ENCODE peak calls at places on chromosomes 16 and 17, in six cellular contexts. One of them, this sample, is unnamed.

GRCh38 chr17:19248149-19248922 is 11.2 kb downstream of the EPN2 start:
- DNase-seq in IMR-90: no peak
- DNase-seq in pancreas: no peak
- DNase-seq in left lung: no peak
- DNase-seq in left ventricle myocardium inferior: no peak
- DNase-seq in cardiac muscle cell: no peak
- DNase-seq in this sample: no peak

GRCh38 chr17:15422392-15422957 is 44.9 kb downstream of the CDRT4 start:
- DNase-seq in cardiac muscle cell: no peak
- DNase-seq in left lung: no peak
- DNase-seq in left ventricle myocardium inferior: no peak
- DNase-seq in IMR-90: no peak
- DNase-seq in pancreas: no peak
- DNase-seq in this sample: no peak

GRCh38 chr17:73586921-73587680 is 57.1 kb downstream of the SDK2 start:
- DNase-seq in IMR-90: no peak
- DNase-seq in left ventricle myocardium inferior: peak; percentile 48
- DNase-seq in pancreas: no peak
- DNase-seq in cardiac muscle cell: no peak
- DNase-seq in left lung: no peak
- DNase-seq in this sample: no peak

GRCh38 chr17:78675316-78675616 is 98.1 kb upstream of the DNAH17 start:
- DNase-seq in IMR-90: no peak
- DNase-seq in left lung: no peak
- DNase-seq in pancreas: no peak
- DNase-seq in cardiac muscle cell: no peak
- DNase-seq in left ventricle myocardium inferior: no peak
- DNase-seq in this sample: no peak

GRCh38 chr16:87635541-87636049 is 33.3 kb downstream of the JPH3 start:
- DNase-seq in IMR-90: peak; percentile 19
- DNase-seq in pancreas: peak; percentile 37
- DNase-seq in left ventricle myocardium inferior: peak; percentile 44
- DNase-seq in left lung: peak; percentile 63
- DNase-seq in cardiac muscle cell: peak; percentile 11
- DNase-seq in this sample: peak; percentile 15

GRCh38 chr17:29571883-29572681 is 3.6 kb downstream of the TP53I13 start:
- DNase-seq in left lung: no peak
- DNase-seq in pancreas: no peak
- DNase-seq in left ventricle myocardium inferior: peak; percentile 35
- DNase-seq in cardiac muscle cell: no peak
- DNase-seq in IMR-90: no peak
- DNase-seq in this sample: no peak

GRCh38 chr16:85735225-85735722 is 15.6 kb downstream of the C16orf74 start:
- DNase-seq in left ventricle myocardium inferior: no peak
- DNase-seq in pancreas: no peak
- DNase-seq in cardiac muscle cell: no peak
- DNase-seq in left lung: no peak
- DNase-seq in IMR-90: no peak
- DNase-seq in this sample: no peak

GRCh38 chr17:62794666-62794971 is 13.5 kb downstream of the MARCHF10 start:
- DNase-seq in IMR-90: no peak
- DNase-seq in cardiac muscle cell: no peak
- DNase-seq in left ventricle myocardium inferior: no peak
- DNase-seq in left lung: no peak
- DNase-seq in pancreas: no peak
- DNase-seq in this sample: peak; percentile 75

GRCh38 chr17:40345161-40346034 is 19.1 kb downstream of the GJD3 start:
- DNase-seq in IMR-90: peak; percentile 51
- DNase-seq in left ventricle myocardium inferior: peak; percentile 84
- DNase-seq in cardiac muscle cell: peak; percentile 81
- DNase-seq in left lung: peak; percentile 83
- DNase-seq in pancreas: peak; percentile 85
- DNase-seq in this sample: peak; percentile 78

GRCh38 chr16:88482630-88483391 is 29.7 kb downstream of the ZFPM1 start:
- DNase-seq in left lung: no peak
- DNase-seq in cardiac muscle cell: no peak
- DNase-seq in left ventricle myocardium inferior: no peak
- DNase-seq in IMR-90: no peak
- DNase-seq in pancreas: peak; percentile 69
- DNase-seq in this sample: no peak

DNA sequence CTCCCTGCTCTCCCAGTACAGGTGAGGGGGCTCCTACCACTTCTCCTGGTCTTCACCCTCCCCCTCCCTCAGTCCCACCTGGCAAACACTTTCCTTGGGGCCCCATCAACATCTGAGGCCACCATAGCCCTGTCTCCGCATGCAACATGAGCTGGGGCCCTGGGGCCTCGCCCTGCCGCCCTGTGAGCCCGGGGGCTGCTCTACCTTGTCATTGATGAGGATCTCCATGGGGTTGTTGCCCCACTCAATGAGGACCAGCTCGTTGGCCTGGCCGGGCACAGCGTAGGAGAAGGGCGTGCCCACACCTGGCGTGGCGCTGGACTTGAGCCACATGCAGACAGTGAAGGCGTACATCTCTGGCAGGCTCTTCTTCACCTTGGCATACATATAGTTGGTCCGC is 3.4 kb downstream of the NPTX1 start:
- DNase-seq in IMR-90: no peak
- DNase-seq in pancreas: no peak
- DNase-seq in left lung: no peak
- DNase-seq in cardiac muscle cell: no peak
- DNase-seq in left ventricle myocardium inferior: no peak
- DNase-seq in this sample: no peak
- H3K27me3 ChIP-seq in IMR-90: peaks cover 25% of the 10 kb centered on the region
- H3K27me3 ChIP-seq in pancreas: no peaks in the 10 kb centered on the region
- H3K27me3 ChIP-seq in left lung: peaks cover 44% of the 10 kb centered on the region
- H3K27me3 ChIP-seq in cardiac muscle cell: peaks cover 100% of the 10 kb centered on the region
- H3K27me3 ChIP-seq in left ventricle myocardium inferior: peaks cover 100% of the 10 kb centered on the region
- H3K27me3 ChIP-seq in this sample: peaks cover 58% of the 10 kb centered on the region

GRCh38 chr17:31413871-31414589 is 22.6 kb downstream of the RAB11FIP4 start:
- DNase-seq in IMR-90: peak; percentile 83
- DNase-seq in pancreas: no peak
- DNase-seq in cardiac muscle cell: peak; percentile 78
- DNase-seq in left ventricle myocardium inferior: no peak
- DNase-seq in left lung: no peak
- DNase-seq in this sample: no peak

GRCh38 chr17:31416503-31416923 is 25.0 kb downstream of the RAB11FIP4 start:
- DNase-seq in IMR-90: peak; percentile 6
- DNase-seq in pancreas: no peak
- DNase-seq in cardiac muscle cell: peak; percentile 69
- DNase-seq in left lung: no peak
- DNase-seq in left ventricle myocardium inferior: peak; percentile 45
- DNase-seq in this sample: no peak

GRCh38 chr17:31414590-31414918 is 23.1 kb downstream of the RAB11FIP4 start:
- DNase-seq in pancreas: no peak
- DNase-seq in left ventricle myocardium inferior: no peak
- DNase-seq in cardiac muscle cell: no peak
- DNase-seq in IMR-90: no peak
- DNase-seq in left lung: no peak
- DNase-seq in this sample: no peak

GRCh38 chr17:31415640-31416502 is 24.4 kb downstream of the RAB11FIP4 start:
- DNase-seq in cardiac muscle cell: no peak
- DNase-seq in left lung: no peak
- DNase-seq in pancreas: no peak
- DNase-seq in left ventricle myocardium inferior: no peak
- DNase-seq in IMR-90: no peak
- DNase-seq in this sample: no peak

GRCh38 chr17:31415004-31415454 is 23.6 kb downstream of the RAB11FIP4 start:
- DNase-seq in IMR-90: no peak
- DNase-seq in left ventricle myocardium inferior: no peak
- DNase-seq in cardiac muscle cell: no peak
- DNase-seq in left lung: no peak
- DNase-seq in pancreas: no peak
- DNase-seq in this sample: no peak
- H3K4me3 ChIP-seq in IMR-90: no peak overlapping the region
- H3K4me3 ChIP-seq in left ventricle myocardium inferior: no peak overlapping the region
- H3K4me3 ChIP-seq in cardiac muscle cell: no peak overlapping the region
- H3K4me3 ChIP-seq in left lung: no peak overlapping the region
- H3K4me3 ChIP-seq in pancreas: no peak overlapping the region
- H3K4me3 ChIP-seq in this sample: no peak overlapping the region

GRCh38 chr16:56192971-56193936 is 2.0 kb downstream of the GNAO1 start:
- DNase-seq in pancreas: no peak
- DNase-seq in left lung: no peak
- DNase-seq in IMR-90: no peak
- DNase-seq in cardiac muscle cell: no peak
- DNase-seq in left ventricle myocardium inferior: no peak
- DNase-seq in this sample: no peak

GRCh38 chr16:56191807-56192643 is 736 bp downstream of the GNAO1 start:
- DNase-seq in left ventricle myocardium inferior: no peak
- DNase-seq in left lung: no peak
- DNase-seq in cardiac muscle cell: no peak
- DNase-seq in pancreas: no peak
- DNase-seq in IMR-90: no peak
- DNase-seq in this sample: no peak

GRCh38 chr16:56190903-56191806 is at the start of gene GNAO1:
- DNase-seq in pancreas: peak; percentile 54
- DNase-seq in left lung: peak; percentile 39
- DNase-seq in cardiac muscle cell: peak; percentile 72
- DNase-seq in left ventricle myocardium inferior: peak; percentile 81
- DNase-seq in IMR-90: peak; percentile 51
- DNase-seq in this sample: peak; percentile 12

GRCh38 chr16:56192644-56192960 is 1.3 kb downstream of the GNAO1 start:
- DNase-seq in IMR-90: no peak
- DNase-seq in cardiac muscle cell: no peak
- DNase-seq in left lung: no peak
- DNase-seq in pancreas: no peak
- DNase-seq in left ventricle myocardium inferior: no peak
- DNase-seq in this sample: no peak

GRCh38 chr16:56189990-56190902 is 1.0 kb upstream of the GNAO1 start:
- DNase-seq in pancreas: no peak
- DNase-seq in cardiac muscle cell: no peak
- DNase-seq in IMR-90: no peak
- DNase-seq in left lung: no peak
- DNase-seq in left ventricle myocardium inferior: no peak
- DNase-seq in this sample: peak; percentile 6
- H3K27me3 ChIP-seq in pancreas: no peaks in the 10 kb centered on the region
- H3K27me3 ChIP-seq in cardiac muscle cell: peaks cover 76% of the 10 kb centered on the region
- H3K27me3 ChIP-seq in IMR-90: peaks cover 53% of the 10 kb centered on the region
- H3K27me3 ChIP-seq in left lung: peaks cover 58% of the 10 kb centered on the region
- H3K27me3 ChIP-seq in left ventricle myocardium inferior: peaks cover 41% of the 10 kb centered on the region
- H3K27me3 ChIP-seq in this sample: peaks cover 63% of the 10 kb centered on the region

GRCh38 chr17:41967921-41968578 is 1.5 kb downstream of the CNP start:
- DNase-seq in pancreas: no peak
- DNase-seq in left ventricle myocardium inferior: no peak
- DNase-seq in IMR-90: no peak
- DNase-seq in cardiac muscle cell: no peak
- DNase-seq in left lung: no peak
- DNase-seq in this sample: no peak
- H3K4me3 ChIP-seq in pancreas: peak overlapping the region; percentile 95
- H3K4me3 ChIP-seq in left ventricle myocardium inferior: peak overlapping the region; percentile 98
- H3K4me3 ChIP-seq in IMR-90: peak overlapping the region; percentile 94
- H3K4me3 ChIP-seq in cardiac muscle cell: no peak overlapping the region
- H3K4me3 ChIP-seq in left lung: peak overlapping the region; percentile 63
- H3K4me3 ChIP-seq in this sample: no peak overlapping the region

GRCh38 chr17:53896047-53896446 is 73.3 kb downstream of the KIF2B start:
- DNase-seq in cardiac muscle cell: peak; percentile 1
- DNase-seq in IMR-90: no peak
- DNase-seq in left ventricle myocardium inferior: no peak
- DNase-seq in left lung: no peak
- DNase-seq in pancreas: no peak
- DNase-seq in this sample: no peak

GRCh38 chr17:53892222-53892621 is 69.5 kb downstream of the KIF2B start:
- DNase-seq in pancreas: no peak
- DNase-seq in left lung: no peak
- DNase-seq in left ventricle myocardium inferior: no peak
- DNase-seq in IMR-90: no peak
- DNase-seq in cardiac muscle cell: no peak
- DNase-seq in this sample: no peak

GRCh38 chr17:53894591-53894990 is 71.9 kb downstream of the KIF2B start:
- DNase-seq in pancreas: no peak
- DNase-seq in left lung: no peak
- DNase-seq in left ventricle myocardium inferior: no peak
- DNase-seq in cardiac muscle cell: no peak
- DNase-seq in IMR-90: no peak
- DNase-seq in this sample: no peak
- H3K27me3 ChIP-seq in pancreas: no peaks in the 10 kb centered on the region
- H3K27me3 ChIP-seq in left lung: no peaks in the 10 kb centered on the region
- H3K27me3 ChIP-seq in left ventricle myocardium inferior: no peaks in the 10 kb centered on the region
- H3K27me3 ChIP-seq in cardiac muscle cell: no peaks in the 10 kb centered on the region
- H3K27me3 ChIP-seq in IMR-90: no peaks in the 10 kb centered on the region
- H3K27me3 ChIP-seq in this sample: no peaks in the 10 kb centered on the region

This sample was measured in endothelial cell of umbilical vein.